ENCODE peak calls at places on chromosomes 3 and 15, in ten cellular contexts. P, Z, Q, U, W, H, M, N, S and X are unnamed samples.
A peak's percentile ranks its signal among the peaks of the same experiment; 100 is the strongest.

GRCh38 chr3:147915057-147915456 is 505.9 kb downstream of the ZIC1 start:
- DNase-seq in W (no peak), M (no peak), S (no peak), U (no peak), N (no peak), Q (no peak), P (peak; percentile 4), H (no peak), Z (no peak), X (no peak)

GRCh38 chr3:170862618-170863374 is 7.2 kb downstream of the RPL22L1 start:
- DNase-seq in Z (no peak), H (no peak), W (no peak), N (no peak), U (peak; percentile 67), M (no peak), S (no peak), P (no peak), Q (no peak), X (no peak)

GRCh38 chr3:158005391-158006100 is 100.7 kb downstream of the SHOX2 start:
- DNase-seq in M (no peak), N (no peak), U (no peak), H (no peak), S (no peak), Q (no peak), Z (no peak), W (no peak), P (no peak), X (no peak)

GRCh38 chr3:129439381-129439816 is 349 bp downstream of the MBD4 start:
- DNase-seq in Z (no peak), H (peak; percentile 80), N (peak; percentile 46), U (peak; percentile 42), Q (no peak), S (peak; percentile 15), M (peak; percentile 85), W (peak; percentile 58), P (peak; percentile 49), X (no peak)

GRCh38 chr3:30180305-30181275 is 425.8 kb upstream of the TGFBR2 start:
- DNase-seq in Q (no peak), S (no peak), H (no peak), Z (no peak), W (no peak), P (no peak), N (no peak), U (no peak), M (no peak), X (no peak)

GRCh38 chr3:119660474-119661150 is at the start of gene POPDC2:
- DNase-seq in Z (no peak), S (no peak), Q (no peak), P (no peak), M (peak; percentile 77), N (no peak), W (no peak), U (peak; percentile 33), H (no peak), X (no peak)

GRCh38 chr3:1348547-1348946 is 255.7 kb downstream of the CNTN6 start:
- DNase-seq in M (no peak), U (peak; percentile 14), Z (no peak), H (no peak), P (no peak), Q (no peak), S (no peak), N (no peak), W (no peak), X (no peak)

GRCh38 chr15:73983211-73983727 is 8.8 kb downstream of the STOML1 start:
- DNase-seq in N (peak; percentile 61), S (no peak), U (no peak), P (no peak), M (peak; percentile 90), H (no peak), Q (peak; percentile 92), Z (no peak), W (no peak), X (peak; percentile 79)

GRCh38 chr3:98877132-98877531 is 24.4 kb downstream of the DCBLD2 start:
- DNase-seq in Z (no peak), H (no peak), N (no peak), W (no peak), Q (peak; percentile 73), S (no peak), M (no peak), P (no peak), U (no peak), X (no peak)
- H3K4me1 ChIP-seq in Z (no peaks in the 10 kb centered on the region), H (no peaks in the 10 kb centered on the region), N (no peaks in the 10 kb centered on the region), W (no peaks in the 10 kb centered on the region), Q (peaks cover 32% of the 10 kb centered on the region), S (peaks cover 83% of the 10 kb centered on the region), M (no peaks in the 10 kb centered on the region), P (no peaks in the 10 kb centered on the region), U (no peaks in the 10 kb centered on the region), X (no peaks in the 10 kb centered on the region)

GRCh38 chr15:55740981-55741591 is 1.9 kb downstream of the PRTG start:
- DNase-seq in M (no peak), W (no peak), U (peak; percentile 69), H (no peak), S (no peak), Q (no peak), P (no peak), N (no peak), Z (no peak), X (no peak)
- H3K4me3 ChIP-seq in M (no peak overlapping the region), W (no peak overlapping the region), U (no peak overlapping the region), H (no peak overlapping the region), S (peak overlapping the region; percentile 92), Q (peak overlapping the region; percentile 81), P (no peak overlapping the region), N (peak overlapping the region; percentile 32), Z (peak overlapping the region; percentile 65), X (no peak overlapping the region)

GRCh38 chr15:99582508-99582960 is 16.8 kb downstream of the MEF2A start:
- DNase-seq in P (no peak), W (no peak), H (no peak), S (no peak), U (peak; percentile 33), M (no peak), N (no peak), Z (no peak), Q (no peak), X (no peak)

GRCh38 chr15:99574502-99574901 is 8.7 kb downstream of the MEF2A start:
- DNase-seq in U (no peak), H (no peak), W (no peak), P (peak; percentile 77), N (no peak), S (no peak), M (no peak), Q (no peak), Z (no peak), X (no peak)

GRCh38 chr15:99574048-99574447 is 8.3 kb downstream of the MEF2A start:
- DNase-seq in M (no peak), S (no peak), Q (no peak), U (no peak), W (no peak), H (no peak), N (no peak), P (peak; percentile 66), Z (no peak), X (no peak)

GRCh38 chr15:99580061-99580460 is 14.3 kb downstream of the MEF2A start:
- DNase-seq in Q (no peak), H (no peak), P (no peak), N (no peak), M (no peak), U (peak; percentile 53), Z (no peak), W (no peak), S (no peak), X (no peak)

DNA sequence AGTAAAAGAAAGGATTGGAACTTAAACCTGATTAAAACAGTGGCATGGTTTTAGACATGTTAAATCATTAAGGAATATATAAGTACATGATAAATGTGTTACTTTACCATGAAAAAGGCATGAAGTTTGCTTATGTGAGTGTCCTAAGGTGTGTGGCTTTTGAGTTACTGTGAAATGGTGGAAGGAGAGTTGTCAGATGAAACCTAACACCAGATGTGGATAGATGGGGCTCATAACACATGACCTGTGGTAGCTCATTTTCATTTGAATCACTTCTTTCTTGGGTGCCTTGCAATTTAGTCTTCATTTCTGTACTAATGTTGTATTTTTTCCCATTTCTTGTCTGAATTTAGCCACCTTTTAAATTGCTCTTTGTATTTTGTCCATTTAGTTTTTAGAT is 13.0 kb downstream of the MEF2A start:
- DNase-seq in H (no peak), U (peak; percentile 38), S (no peak), M (no peak), Z (no peak), W (no peak), P (no peak), Q (no peak), N (no peak), X (no peak)
- H3K4me1 ChIP-seq in H (no peaks in the 10 kb centered on the region), U (peaks cover 17% of the 10 kb centered on the region), S (peaks cover 7% of the 10 kb centered on the region), M (peaks cover 69% of the 10 kb centered on the region), Z (peaks cover 96% of the 10 kb centered on the region), W (no peaks in the 10 kb centered on the region), P (no peaks in the 10 kb centered on the region), Q (no peaks in the 10 kb centered on the region), N (peaks cover 2% of the 10 kb centered on the region), X (no peaks in the 10 kb centered on the region)

GRCh38 chr15:87477759-87478687 is 778.5 kb downstream of the NTRK3 start:
- DNase-seq in Q (peak; percentile 49), N (peak; percentile 34), P (peak; percentile 35), Z (no peak), H (no peak), S (peak; percentile 66), W (peak; percentile 69), U (peak; percentile 89), M (peak; percentile 64), X (no peak)

GRCh38 chr15:87477056-87477455 is 779.5 kb downstream of the NTRK3 start:
- DNase-seq in Z (no peak), M (no peak), S (no peak), H (no peak), P (no peak), W (no peak), U (no peak), N (no peak), Q (no peak), X (no peak)

GRCh38 chr15:87483468-87483867 is 773.1 kb downstream of the NTRK3 start:
- DNase-seq in H (no peak), P (no peak), Z (no peak), N (no peak), W (no peak), U (no peak), S (no peak), M (no peak), Q (no peak), X (no peak)

GRCh38 chr15:87478688-87479072 is 777.9 kb downstream of the NTRK3 start:
- DNase-seq in U (no peak), S (no peak), H (no peak), Z (no peak), P (no peak), W (no peak), Q (no peak), N (no peak), M (no peak), X (no peak)
- H3K4me3 ChIP-seq in U (no peak overlapping the region), S (no peak overlapping the region), H (no peak overlapping the region), Z (no peak overlapping the region), P (no peak overlapping the region), W (no peak overlapping the region), Q (no peak overlapping the region), N (no peak overlapping the region), M (no peak overlapping the region), X (no peak overlapping the region)

GRCh38 chr3:79015854-79016253 is 751.9 kb downstream of the ROBO1 start:
- DNase-seq in Z (no peak), Q (no peak), W (no peak), P (no peak), S (no peak), M (no peak), U (no peak), N (no peak), H (no peak), X (no peak)
- H3K4me1 ChIP-seq in Z (peaks cover 25% of the 10 kb centered on the region), Q (peaks cover 19% of the 10 kb centered on the region), W (no peaks in the 10 kb centered on the region), P (no peaks in the 10 kb centered on the region), S (peaks cover 19% of the 10 kb centered on the region), M (peaks cover 25% of the 10 kb centered on the region), U (peaks cover 6% of the 10 kb centered on the region), N (no peaks in the 10 kb centered on the region), H (no peaks in the 10 kb centered on the region), X (peaks cover 17% of the 10 kb centered on the region)